ENCODE peak calls at places on chromosome 3, in eight cellular contexts. J is AML-193; F is effector CD8-positive, alpha-beta T cell; N is GM03348; S is GM04504; H is NCI-H460; D is germinal center; U is epithelial cell of esophagus. X is an unnamed sample.

GRCh38 chr3:111737712-111738097 is 121.4 kb upstream of the PHLDB2 start:
- DNase-seq in F (no peak), S (peak; percentile 85), J (no peak), D (no peak), N (peak; percentile 59), H (no peak), U (peak; percentile 89), X (no peak)

GRCh38 chr3:112514527-112515128 is 15.4 kb upstream of the BTLA start:
- DNase-seq in J (no peak), H (no peak), U (no peak), F (no peak), N (no peak), D (no peak), S (no peak), X (no peak)

GRCh38 chr3:64023187-64023860 is at the start of gene PSMD6:
- DNase-seq in D (peak; percentile 89), J (peak; percentile 87), H (peak; percentile 66), S (peak; percentile 55), U (peak; percentile 87), F (peak; percentile 89), N (peak; percentile 96), X (peak; percentile 95)

GRCh38 chr3:28901029-28901428 is 379.8 kb upstream of the RBMS3 start:
- DNase-seq in U (peak; percentile 54), F (no peak), H (no peak), D (no peak), J (no peak), N (peak; percentile 19), S (no peak), X (no peak)

GRCh38 chr3:9779721-9780450 is 10.1 kb upstream of the CAMK1 start:
- DNase-seq in H (no peak), S (no peak), U (no peak), J (peak; percentile 100), F (no peak), D (peak; percentile 78), N (no peak), X (no peak)

GRCh38 chr3:83928391-83928790 is 1030.4 kb upstream of the CADM2 start:
- DNase-seq in U (peak; percentile 37), D (no peak), S (no peak), N (no peak), J (peak; percentile 85), F (no peak), H (no peak), X (no peak)

GRCh38 chr3:38049358-38050126 is 10.5 kb downstream of the DLEC1 start:
- DNase-seq in N (no peak), U (no peak), J (no peak), D (no peak), S (no peak), F (no peak), H (no peak), X (no peak)

GRCh38 chr3:134007819-134008218 is 21.9 kb downstream of the SLCO2A1 start:
- DNase-seq in N (no peak), U (no peak), H (no peak), F (no peak), S (no peak), D (no peak), J (no peak), X (no peak)

GRCh38 chr3:5136619-5137429 is 14.7 kb downstream of the ARL8B start:
- DNase-seq in S (no peak), H (peak; percentile 26), U (peak; percentile 83), D (peak; percentile 65), F (no peak), J (peak; percentile 73), N (no peak), X (no peak)

GRCh38 chr3:42778644-42779043 is 5.6 kb upstream of the CCDC13 start:
- DNase-seq in D (no peak), S (no peak), J (no peak), N (no peak), U (no peak), H (no peak), F (no peak), X (no peak)

GRCh38 chr3:140715035-140715434 is 37.2 kb downstream of the TRIM42 start:
- DNase-seq in U (peak; percentile 84), F (no peak), J (no peak), D (no peak), H (no peak), N (no peak), S (no peak), X (no peak)

GRCh38 chr3:123751478-123751877 is 132.7 kb downstream of the MYLK start:
- DNase-seq in J (no peak), F (no peak), D (no peak), H (no peak), N (peak; percentile 64), S (peak; percentile 71), U (no peak), X (no peak)

GRCh38 chr3:135324246-135324645 is 529.2 kb downstream of the EPHB1 start:
- DNase-seq in D (no peak), U (no peak), S (no peak), H (no peak), J (no peak), F (no peak), N (no peak), X (no peak)

GRCh38 chr3:116148881-116149530 is 296.3 kb downstream of the LSAMP start:
- DNase-seq in J (no peak), S (no peak), N (no peak), U (peak; percentile 13), H (no peak), D (no peak), F (no peak), X (no peak)

GRCh38 chr3:187678869-187679268 is 8.7 kb upstream of the SST start:
- DNase-seq in S (peak; percentile 50), J (peak; percentile 62), F (no peak), D (peak; percentile 33), H (peak; percentile 29), U (peak; percentile 63), N (peak; percentile 74), X (peak; percentile 54)

GRCh38 chr3:127408684-127409420 is 121.0 kb upstream of the PRR20G start:
- DNase-seq in N (no peak), J (no peak), F (no peak), H (no peak), U (no peak), S (no peak), D (no peak), X (peak; percentile 36)

GRCh38 chr3:31066999-31067398 is 172.5 kb upstream of the GADL1 start:
- DNase-seq in F (no peak), S (peak; percentile 91), J (no peak), D (no peak), H (peak; percentile 33), N (peak; percentile 72), U (peak; percentile 98), X (no peak)

GRCh38 chr3:129234441-129234840 is 15.0 kb upstream of the COPG1 start:
- DNase-seq in U (no peak), H (no peak), S (no peak), F (no peak), D (no peak), N (no peak), J (no peak), X (no peak)

GRCh38 chr3:171556574-171557145 is 96.5 kb upstream of the TNIK start:
- DNase-seq in H (no peak), N (no peak), U (peak; percentile 78), J (no peak), F (no peak), D (no peak), S (no peak), X (no peak)

GRCh38 chr3:170360916-170361315 is 3.4 kb downstream of the SKIL start:
- DNase-seq in N (no peak), S (no peak), U (peak; percentile 16), H (no peak), J (no peak), D (no peak), F (no peak), X (no peak)

GRCh38 chr3:63877737-63878393 is 14.2 kb downstream of the ATXN7 start:
- DNase-seq in H (no peak), S (no peak), N (peak; percentile 43), J (no peak), U (no peak), D (no peak), F (no peak), X (no peak)

GRCh38 chr3:149646181-149646766 is 11.6 kb downstream of the WWTR1 start:
- DNase-seq in S (no peak), N (no peak), U (peak; percentile 91), H (no peak), J (no peak), F (no peak), D (no peak), X (no peak)

X was measured in nephron progenitor cell.